ENCODE peak calls at places on chromosomes 6 and 20, in four cellular contexts. S, T, Y and N are unnamed samples.
A peak's percentile ranks its signal among the peaks of the same experiment; 100 is the strongest.

GRCh38 chr6:87333591-87334181 is 4.6 kb upstream of the GJB7 start:
- DNase-seq in S (peak; percentile 12), T (no peak), Y (no peak), N (peak; percentile 8)

GRCh38 chr6:20096506-20096905 is 115.8 kb downstream of the MBOAT1 start:
- DNase-seq in S (no peak), T (no peak), Y (no peak), N (no peak)

GRCh38 chr20:59006864-59007757 is at the start of gene CTSZ:
- DNase-seq in S (peak; percentile 51), T (peak; percentile 48), Y (peak; percentile 72), N (peak; percentile 72)

GRCh38 chr20:63941282-63942060 is 14.7 kb downstream of the UCKL1 start:
- DNase-seq in S (no peak), T (no peak), Y (no peak), N (no peak)

GRCh38 chr20:50374541-50375078 is 135.6 kb upstream of the PTPN1 start:
- DNase-seq in S (no peak), T (no peak), Y (no peak), N (no peak)

GRCh38 chr20:4809707-4810106 is 88.0 kb downstream of the PRND start:
- DNase-seq in S (no peak), T (no peak), Y (no peak), N (no peak)

GRCh38 chr6:51120016-51120415 is 301.3 kb downstream of the TFAP2B start:
- DNase-seq in S (no peak), T (no peak), Y (no peak), N (no peak)

GRCh38 chr6:131740161-131740560 is 29.3 kb upstream of the CTAGE9 start:
- DNase-seq in S (peak; percentile 53), T (no peak), Y (no peak), N (peak; percentile 58)

GRCh38 chr6:106563614-106564013 is 65.7 kb downstream of the RTN4IP1 start:
- DNase-seq in S (no peak), T (no peak), Y (no peak), N (no peak)

GRCh38 chr20:49310695-49311094 is 32.8 kb upstream of the ZNFX1 start:
- DNase-seq in S (peak; percentile 41), T (no peak), Y (no peak), N (peak; percentile 32)

GRCh38 chr6:129236110-129236509 is 353.2 kb downstream of the LAMA2 start:
- DNase-seq in S (no peak), T (no peak), Y (no peak), N (no peak)

GRCh38 chr20:20466341-20466879 is 98.5 kb downstream of the INSM1 start:
- DNase-seq in S (peak; percentile 52), T (no peak), Y (no peak), N (peak; percentile 94)

GRCh38 chr6:37794825-37795224 is 24.7 kb upstream of the ZFAND3 start:
- DNase-seq in S (no peak), T (no peak), Y (no peak), N (peak; percentile 40)

GRCh38 chr20:57474816-57475215 is 50.1 kb downstream of the CTCFL start:
- DNase-seq in S (no peak), T (no peak), Y (no peak), N (no peak)

GRCh38 chr20:3316131-3316530 is 77.1 kb upstream of the SLC4A11 start:
- DNase-seq in S (no peak), T (no peak), Y (no peak), N (no peak)

GRCh38 chr6:149935246-149935645 is 6.6 kb upstream of the ULBP2 start:
- DNase-seq in S (no peak), T (no peak), Y (no peak), N (no peak)

GRCh38 chr6:70413829-70414494 is 654 bp downstream of the FAM135A start:
- DNase-seq in S (peak; percentile 51), T (no peak), Y (no peak), N (peak; percentile 6)